ENCODE peak calls at places on chromosomes 13 and 19, in eight cellular contexts. One of them, this sample, is unnamed.

GRCh38 chr19:18488838-18489626 is 32.8 kb downstream of the ELL start:
- DNase-seq in mesothelial cell of epicardium: peak
- DNase-seq in mammary epithelial cell: no peak
- DNase-seq in iPS-NIHi11: peak
- DNase-seq in stimulated activated CD8-positive, alpha-beta memory T cell treated with anti-CD3 and anti-CD28 coated beads, Interleukin-4, amount 100 ng/mL, for 1 hour: no peak
- DNase-seq in neural crest cell: peak
- DNase-seq in astrocyte of the spinal cord: no peak
- DNase-seq in stimulated activated CD4-positive, alpha-beta T cell treated with anti-CD3 and anti-CD28 coated beads, Interleukin-1b, Interleukin-23, amount 100 ng/mL, for 4 hours: no peak
- DNase-seq in this sample: peak

GRCh38 chr19:20179946-20180345 is 12.9 kb downstream of the ZNF486 start:
- DNase-seq in mesothelial cell of epicardium: no peak
- DNase-seq in mammary epithelial cell: peak
- DNase-seq in iPS-NIHi11: no peak
- DNase-seq in stimulated activated CD8-positive, alpha-beta memory T cell treated with anti-CD3 and anti-CD28 coated beads, Interleukin-4, amount 100 ng/mL, for 1 hour: no peak
- DNase-seq in neural crest cell: no peak
- DNase-seq in astrocyte of the spinal cord: no peak
- DNase-seq in stimulated activated CD4-positive, alpha-beta T cell treated with anti-CD3 and anti-CD28 coated beads, Interleukin-1b, Interleukin-23, amount 100 ng/mL, for 4 hours: no peak
- DNase-seq in this sample: no peak

GRCh38 chr19:31066385-31066784 is 282.9 kb downstream of the TSHZ3 start:
- DNase-seq in mesothelial cell of epicardium: no peak
- DNase-seq in mammary epithelial cell: peak
- DNase-seq in iPS-NIHi11: no peak
- DNase-seq in stimulated activated CD8-positive, alpha-beta memory T cell treated with anti-CD3 and anti-CD28 coated beads, Interleukin-4, amount 100 ng/mL, for 1 hour: no peak
- DNase-seq in neural crest cell: no peak
- DNase-seq in astrocyte of the spinal cord: peak
- DNase-seq in stimulated activated CD4-positive, alpha-beta T cell treated with anti-CD3 and anti-CD28 coated beads, Interleukin-1b, Interleukin-23, amount 100 ng/mL, for 4 hours: no peak
- DNase-seq in this sample: no peak

GRCh38 chr13:36736119-36736726 is 62.4 kb downstream of the SERTM1 start:
- DNase-seq in mesothelial cell of epicardium: peak
- DNase-seq in mammary epithelial cell: peak
- DNase-seq in iPS-NIHi11: peak
- DNase-seq in stimulated activated CD8-positive, alpha-beta memory T cell treated with anti-CD3 and anti-CD28 coated beads, Interleukin-4, amount 100 ng/mL, for 1 hour: no peak
- DNase-seq in neural crest cell: peak
- DNase-seq in astrocyte of the spinal cord: peak
- DNase-seq in stimulated activated CD4-positive, alpha-beta T cell treated with anti-CD3 and anti-CD28 coated beads, Interleukin-1b, Interleukin-23, amount 100 ng/mL, for 4 hours: peak
- DNase-seq in this sample: peak

GRCh38 chr19:50959731-50960500 is 7.1 kb upstream of the KLK5 start:
- DNase-seq in mesothelial cell of epicardium: no peak
- DNase-seq in mammary epithelial cell: peak
- DNase-seq in iPS-NIHi11: no peak
- DNase-seq in stimulated activated CD8-positive, alpha-beta memory T cell treated with anti-CD3 and anti-CD28 coated beads, Interleukin-4, amount 100 ng/mL, for 1 hour: no peak
- DNase-seq in neural crest cell: no peak
- DNase-seq in astrocyte of the spinal cord: no peak
- DNase-seq in stimulated activated CD4-positive, alpha-beta T cell treated with anti-CD3 and anti-CD28 coated beads, Interleukin-1b, Interleukin-23, amount 100 ng/mL, for 4 hours: no peak
- DNase-seq in this sample: no peak

GRCh38 chr13:102333320-102334181 is 68.3 kb downstream of the FGF14 start:
- DNase-seq in mesothelial cell of epicardium: no peak
- DNase-seq in mammary epithelial cell: no peak
- DNase-seq in iPS-NIHi11: peak
- DNase-seq in stimulated activated CD8-positive, alpha-beta memory T cell treated with anti-CD3 and anti-CD28 coated beads, Interleukin-4, amount 100 ng/mL, for 1 hour: no peak
- DNase-seq in neural crest cell: no peak
- DNase-seq in astrocyte of the spinal cord: no peak
- DNase-seq in stimulated activated CD4-positive, alpha-beta T cell treated with anti-CD3 and anti-CD28 coated beads, Interleukin-1b, Interleukin-23, amount 100 ng/mL, for 4 hours: no peak
- DNase-seq in this sample: no peak

GRCh38 chr19:16115309-16116039 is 3.8 kb downstream of the RAB8A start:
- DNase-seq in mesothelial cell of epicardium: no peak
- DNase-seq in mammary epithelial cell: no peak
- DNase-seq in iPS-NIHi11: no peak
- DNase-seq in stimulated activated CD8-positive, alpha-beta memory T cell treated with anti-CD3 and anti-CD28 coated beads, Interleukin-4, amount 100 ng/mL, for 1 hour: no peak
- DNase-seq in neural crest cell: no peak
- DNase-seq in astrocyte of the spinal cord: no peak
- DNase-seq in stimulated activated CD4-positive, alpha-beta T cell treated with anti-CD3 and anti-CD28 coated beads, Interleukin-1b, Interleukin-23, amount 100 ng/mL, for 4 hours: no peak
- DNase-seq in this sample: no peak

GRCh38 chr19:15038304-15038703 is 11.0 kb upstream of the CASP14 start:
- DNase-seq in mesothelial cell of epicardium: no peak
- DNase-seq in mammary epithelial cell: peak
- DNase-seq in iPS-NIHi11: no peak
- DNase-seq in stimulated activated CD8-positive, alpha-beta memory T cell treated with anti-CD3 and anti-CD28 coated beads, Interleukin-4, amount 100 ng/mL, for 1 hour: no peak
- DNase-seq in neural crest cell: no peak
- DNase-seq in astrocyte of the spinal cord: peak
- DNase-seq in stimulated activated CD4-positive, alpha-beta T cell treated with anti-CD3 and anti-CD28 coated beads, Interleukin-1b, Interleukin-23, amount 100 ng/mL, for 4 hours: no peak
- DNase-seq in this sample: no peak

GRCh38 chr19:6490134-6490533 is 8.5 kb upstream of the DENND1C start:
- DNase-seq in mesothelial cell of epicardium: no peak
- DNase-seq in mammary epithelial cell: no peak
- DNase-seq in iPS-NIHi11: no peak
- DNase-seq in stimulated activated CD8-positive, alpha-beta memory T cell treated with anti-CD3 and anti-CD28 coated beads, Interleukin-4, amount 100 ng/mL, for 1 hour: no peak
- DNase-seq in neural crest cell: no peak
- DNase-seq in astrocyte of the spinal cord: no peak
- DNase-seq in stimulated activated CD4-positive, alpha-beta T cell treated with anti-CD3 and anti-CD28 coated beads, Interleukin-1b, Interleukin-23, amount 100 ng/mL, for 4 hours: no peak
- DNase-seq in this sample: no peak

GRCh38 chr19:41192574-41193419 is at the start of gene CYP2S1:
- DNase-seq in mesothelial cell of epicardium: peak
- DNase-seq in mammary epithelial cell: peak
- DNase-seq in iPS-NIHi11: peak
- DNase-seq in stimulated activated CD8-positive, alpha-beta memory T cell treated with anti-CD3 and anti-CD28 coated beads, Interleukin-4, amount 100 ng/mL, for 1 hour: no peak
- DNase-seq in neural crest cell: no peak
- DNase-seq in astrocyte of the spinal cord: no peak
- DNase-seq in stimulated activated CD4-positive, alpha-beta T cell treated with anti-CD3 and anti-CD28 coated beads, Interleukin-1b, Interleukin-23, amount 100 ng/mL, for 4 hours: no peak
- DNase-seq in this sample: peak

GRCh38 chr13:45548281-45548680 is 67.3 kb downstream of the ERICH6B start:
- DNase-seq in mesothelial cell of epicardium: no peak
- DNase-seq in mammary epithelial cell: no peak
- DNase-seq in iPS-NIHi11: no peak
- DNase-seq in stimulated activated CD8-positive, alpha-beta memory T cell treated with anti-CD3 and anti-CD28 coated beads, Interleukin-4, amount 100 ng/mL, for 1 hour: no peak
- DNase-seq in neural crest cell: no peak
- DNase-seq in astrocyte of the spinal cord: no peak
- DNase-seq in stimulated activated CD4-positive, alpha-beta T cell treated with anti-CD3 and anti-CD28 coated beads, Interleukin-1b, Interleukin-23, amount 100 ng/mL, for 4 hours: no peak
- DNase-seq in this sample: no peak

GRCh38 chr19:40154121-40154680 is 37.0 kb upstream of the MAP3K10 start:
- DNase-seq in mesothelial cell of epicardium: no peak
- DNase-seq in mammary epithelial cell: no peak
- DNase-seq in iPS-NIHi11: no peak
- DNase-seq in stimulated activated CD8-positive, alpha-beta memory T cell treated with anti-CD3 and anti-CD28 coated beads, Interleukin-4, amount 100 ng/mL, for 1 hour: no peak
- DNase-seq in neural crest cell: no peak
- DNase-seq in astrocyte of the spinal cord: no peak
- DNase-seq in stimulated activated CD4-positive, alpha-beta T cell treated with anti-CD3 and anti-CD28 coated beads, Interleukin-1b, Interleukin-23, amount 100 ng/mL, for 4 hours: no peak
- DNase-seq in this sample: no peak

GRCh38 chr19:50817941-50818858 is 5.4 kb downstream of the KLK1 start:
- DNase-seq in mesothelial cell of epicardium: no peak
- DNase-seq in mammary epithelial cell: no peak
- DNase-seq in iPS-NIHi11: peak
- DNase-seq in stimulated activated CD8-positive, alpha-beta memory T cell treated with anti-CD3 and anti-CD28 coated beads, Interleukin-4, amount 100 ng/mL, for 1 hour: no peak
- DNase-seq in neural crest cell: peak
- DNase-seq in astrocyte of the spinal cord: no peak
- DNase-seq in stimulated activated CD4-positive, alpha-beta T cell treated with anti-CD3 and anti-CD28 coated beads, Interleukin-1b, Interleukin-23, amount 100 ng/mL, for 4 hours: no peak
- DNase-seq in this sample: peak

GRCh38 chr13:33514362-33514761 is 228.8 kb upstream of the STARD13 start:
- DNase-seq in mesothelial cell of epicardium: no peak
- DNase-seq in mammary epithelial cell: no peak
- DNase-seq in iPS-NIHi11: peak
- DNase-seq in stimulated activated CD8-positive, alpha-beta memory T cell treated with anti-CD3 and anti-CD28 coated beads, Interleukin-4, amount 100 ng/mL, for 1 hour: no peak
- DNase-seq in neural crest cell: no peak
- DNase-seq in astrocyte of the spinal cord: no peak
- DNase-seq in stimulated activated CD4-positive, alpha-beta T cell treated with anti-CD3 and anti-CD28 coated beads, Interleukin-1b, Interleukin-23, amount 100 ng/mL, for 4 hours: no peak
- DNase-seq in this sample: no peak